ENCODE peak calls at places on chromosomes 7 and 10, in nine cellular contexts. S, E, R, Y, A, L, J, Z and N are unnamed samples. For H3K4me1 and H3K27me3, the result is how much of the 10 kb centered on the place peaks cover.

GRCh38 chr7:139777304-139777890 is 401 bp downstream of the HIPK2 start:
- DNase-seq in Y (peak), R (no peak), J (no peak), L (no peak), S (peak), Z (no peak), A (no peak), E (peak), N (peak)

GRCh38 chr10:33553951-33554571 is 219.6 kb upstream of the NRP1 start:
- DNase-seq in L (no peak), A (no peak), Z (no peak), E (no peak), R (no peak), J (no peak), S (no peak), Y (peak), N (no peak)

GRCh38 chr7:75892634-75893272 is 13.9 kb downstream of the RHBDD2 start:
- DNase-seq in Z (no peak), L (no peak), A (peak), Y (no peak), J (peak), E (no peak), R (no peak), S (peak), N (peak)

GRCh38 chr10:48792121-48792520 is 107.4 kb downstream of the WDFY4 start:
- DNase-seq in R (no peak), E (no peak), L (no peak), Z (no peak), J (no peak), Y (no peak), A (peak), S (no peak), N (no peak)

GRCh38 chr10:130847170-130847569 is 464.4 kb downstream of the TCERG1L start:
- DNase-seq in S (no peak), L (no peak), Y (no peak), R (no peak), E (no peak), J (no peak), A (no peak), Z (no peak), N (no peak)

GRCh38 chr7:98375664-98376063 is 25.2 kb downstream of the BAIAP2L1 start:
- DNase-seq in A (no peak), L (no peak), E (no peak), Z (no peak), S (no peak), J (no peak), R (no peak), Y (no peak), N (no peak)

GRCh38 chr7:22726849-22727792 is at the start of gene IL6:
- DNase-seq in Y (peak), E (no peak), S (peak), Z (no peak), A (peak), R (peak), L (no peak), J (peak), N (peak)

GRCh38 chr7:91434821-91435220 is 170.6 kb downstream of the FZD1 start:
- DNase-seq in Y (no peak), R (no peak), A (no peak), Z (no peak), L (no peak), J (no peak), E (no peak), S (no peak), N (no peak)

DNA sequence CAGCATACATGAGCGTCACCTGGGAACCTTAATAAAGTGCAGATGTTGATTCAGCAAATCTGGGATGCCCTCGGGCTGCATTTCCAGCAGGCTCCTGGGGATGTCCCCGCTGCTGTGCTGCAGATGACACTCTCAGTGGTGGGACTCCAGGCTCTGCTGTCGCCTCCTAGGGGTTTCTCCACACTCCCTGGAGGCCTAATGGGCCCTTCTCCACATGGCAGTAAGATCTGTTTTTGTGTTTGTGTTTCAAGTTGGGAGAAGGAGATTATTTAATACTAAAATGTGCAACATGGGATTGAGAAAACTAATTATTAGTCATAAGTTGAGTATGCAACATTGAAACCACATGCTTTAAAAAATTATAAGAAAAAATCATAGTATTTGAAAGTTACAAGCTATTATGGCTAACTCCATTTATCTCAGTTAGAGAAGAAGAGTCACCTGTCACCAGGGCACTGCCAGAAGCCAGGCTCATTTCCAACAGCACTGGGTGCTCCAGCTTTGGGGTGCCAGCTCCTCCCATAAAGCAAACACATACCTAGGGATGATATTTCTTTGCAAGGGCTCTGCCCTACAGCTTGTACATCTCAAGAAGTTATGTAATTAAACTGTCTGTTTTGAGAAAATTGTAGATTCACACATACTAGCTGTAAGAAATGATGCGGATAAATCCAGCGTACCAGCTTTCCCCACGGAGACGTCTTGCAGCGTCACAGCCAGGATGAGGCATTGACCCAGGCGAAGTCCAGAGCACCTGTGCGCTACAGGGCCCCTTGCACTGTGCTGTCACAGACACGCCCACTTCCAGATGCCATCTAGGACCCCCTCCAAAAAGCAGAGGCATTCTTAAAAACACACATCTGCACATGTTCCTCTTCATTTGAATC is 106.4 kb downstream of the EGFR start:
- DNase-seq in L (no peak), Y (no peak), R (no peak), A (no peak), Z (no peak), S (no peak), E (no peak), J (no peak), N (no peak)
- H3K4me1 ChIP-seq in L (under half), Y (under half), R (half or more), A (under half), Z (half or more), S (half or more), E (under half), J (under half), N (half or more)

GRCh38 chr7:10475940-10476641 is 497.6 kb upstream of the PHF14 start:
- DNase-seq in E (no peak), Y (no peak), S (no peak), J (no peak), Z (no peak), A (no peak), R (no peak), L (no peak), N (no peak)
- TF ChIP-seq CTCF in E (no peak), Y (no peak), S (no peak), J (no peak), Z (no peak), A (no peak), R (no peak), L (no peak), N (no peak)

GRCh38 chr7:248732-249435 is 41.1 kb upstream of the FOXL3 start:
- DNase-seq in J (no peak), Y (no peak), E (no peak), A (no peak), Z (no peak), S (no peak), R (no peak), L (no peak), N (no peak)

GRCh38 chr7:245574-246295 is 44.2 kb upstream of the FOXL3 start:
- DNase-seq in Y (no peak), A (no peak), E (no peak), Z (no peak), L (no peak), S (no peak), R (no peak), J (no peak), N (no peak)

GRCh38 chr7:246451-246850 is 43.5 kb upstream of the FOXL3 start:
- DNase-seq in A (no peak), S (no peak), J (no peak), Y (no peak), E (no peak), L (no peak), Z (no peak), R (no peak), N (no peak)

GRCh38 chr7:247166-247565 is 42.8 kb upstream of the FOXL3 start:
- DNase-seq in Y (no peak), A (no peak), Z (no peak), S (no peak), E (no peak), J (no peak), R (no peak), L (no peak), N (no peak)

GRCh38 chr7:247636-248035 is 42.3 kb upstream of the FOXL3 start:
- DNase-seq in E (no peak), L (no peak), R (no peak), J (no peak), A (no peak), Y (no peak), S (no peak), Z (no peak), N (no peak)
- H3K27me3 ChIP-seq in E (under half), L (under half), R (under half), J (under half), A (under half), Y (under half), S (under half), Z (under half), N (under half)

DNA sequence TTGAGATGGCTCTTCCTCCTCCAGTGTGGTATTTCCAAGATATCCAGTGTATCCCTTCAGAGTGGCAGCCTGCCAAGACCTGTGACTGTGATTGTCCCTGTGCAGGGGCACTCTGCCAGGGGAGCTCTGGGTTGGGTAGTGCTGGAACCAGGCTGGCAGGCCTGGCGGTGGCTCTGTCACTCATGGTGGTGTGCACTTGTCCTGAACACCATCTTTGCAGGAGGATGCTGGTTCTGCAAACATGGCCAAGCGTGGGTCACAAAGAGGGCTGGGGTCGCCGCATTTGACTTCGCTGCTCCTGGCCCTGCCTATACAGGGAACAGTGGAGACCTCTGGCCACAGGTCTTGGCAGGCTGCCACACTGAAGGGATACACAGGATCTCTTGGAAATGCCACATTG is 205.2 kb downstream of the PRPF18 start:
- DNase-seq in J (no peak), Z (no peak), R (no peak), E (peak), L (no peak), Y (no peak), A (no peak), S (peak), N (peak)
- H3K4me1 ChIP-seq in J (under half), Z (under half), R (under half), E (under half), L (under half), Y (under half), A (under half), S (half or more), N (under half)

GRCh38 chr7:17305387-17306171 is 7.1 kb downstream of the AHR start:
- DNase-seq in L (no peak), J (no peak), Z (no peak), S (no peak), Y (no peak), A (no peak), R (no peak), E (no peak), N (no peak)

GRCh38 chr7:17304926-17305325 is 6.5 kb downstream of the AHR start:
- DNase-seq in S (no peak), R (no peak), Z (peak), E (no peak), L (no peak), Y (no peak), A (peak), J (no peak), N (no peak)

GRCh38 chr7:17301491-17302101 is 3.1 kb downstream of the AHR start:
- DNase-seq in L (peak), Y (peak), A (no peak), Z (no peak), R (peak), S (no peak), E (peak), J (peak), N (peak)

GRCh38 chr7:17300012-17300411 is 1.6 kb downstream of the AHR start:
- DNase-seq in Z (no peak), J (no peak), A (no peak), R (no peak), E (no peak), L (no peak), S (no peak), Y (no peak), N (no peak)

DNA sequence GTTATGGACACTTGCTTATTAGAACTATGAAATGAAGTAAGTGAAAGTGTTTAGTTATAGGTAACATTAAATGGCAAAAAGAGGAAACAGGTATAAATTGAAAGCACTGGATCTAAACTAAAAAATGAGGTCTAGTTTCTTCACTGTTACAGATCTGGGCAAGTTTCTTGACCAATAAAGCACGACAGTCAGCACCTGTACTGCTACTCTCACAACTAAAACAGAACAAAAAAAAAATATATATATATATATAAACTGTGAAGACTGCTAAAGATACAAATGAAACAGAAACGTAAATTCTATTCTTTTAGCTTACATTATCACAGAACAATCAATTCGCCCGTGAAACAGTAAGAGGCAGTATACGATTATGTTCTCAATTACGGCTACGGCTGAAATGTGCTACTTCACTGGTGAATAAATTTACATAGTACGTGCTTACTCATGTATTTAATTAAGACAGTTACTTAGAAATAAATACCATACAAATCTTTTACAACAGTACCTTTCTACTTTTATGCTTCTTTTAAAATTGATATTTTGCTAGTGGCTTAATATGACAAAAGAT is 4.2 kb downstream of the AHR start:
- DNase-seq in E (no peak), J (no peak), Z (no peak), S (no peak), R (no peak), Y (no peak), L (no peak), A (no peak), N (no peak)
- TF ChIP-seq CTCF in E (no peak), J (peak), Z (peak), S (peak), R (no peak), Y (peak), L (no peak), A (no peak), N (no peak)

GRCh38 chr7:69620063-69620462 is 21.8 kb downstream of the AUTS2 start:
- DNase-seq in R (no peak), Y (no peak), J (no peak), A (no peak), E (no peak), S (no peak), Z (no peak), L (no peak), N (no peak)

GRCh38 chr7:69622960-69623359 is 24.7 kb downstream of the AUTS2 start:
- DNase-seq in R (no peak), Y (no peak), S (no peak), E (no peak), L (no peak), J (no peak), Z (no peak), A (no peak), N (no peak)

GRCh38 chr7:69624431-69624830 is 26.2 kb downstream of the AUTS2 start:
- DNase-seq in A (no peak), E (no peak), R (no peak), L (no peak), Z (no peak), J (no peak), S (no peak), Y (peak), N (no peak)

GRCh38 chr7:69620650-69621049 is 22.4 kb downstream of the AUTS2 start:
- DNase-seq in J (no peak), A (no peak), E (no peak), L (no peak), R (no peak), Y (no peak), S (no peak), Z (no peak), N (no peak)

GRCh38 chr7:69622014-69622818 is 23.9 kb downstream of the AUTS2 start:
- DNase-seq in Z (no peak), S (no peak), E (no peak), A (no peak), R (no peak), Y (no peak), L (no peak), J (no peak), N (no peak)
- H3K27me3 ChIP-seq in Z (under half), S (under half), E (under half), A (under half), R (under half), Y (under half), L (under half), J (under half), N (under half)

GRCh38 chr7:130927062-130927461 is 193.1 kb upstream of the KLF14 start:
- DNase-seq in L (no peak), R (no peak), Y (no peak), E (no peak), Z (no peak), S (no peak), J (no peak), A (no peak), N (no peak)
- H3K4me1 ChIP-seq in L (under half), R (half or more), Y (under half), E (under half), Z (half or more), S (half or more), J (under half), A (under half), N (under half)